ENCODE peak calls at places on chromosomes 7 and 10, in seven cellular contexts. Y is neuronal stem cell; F is aorta; P is body of pancreas; Q is kidney; N is CD4-positive, alpha-beta T cell; U is neural progenitor cell. C is an unnamed sample.
A peak's percentile ranks its signal among the peaks of the same experiment; 100 is the strongest.

GRCh38 chr7:111587715-111588433 is 25.6 kb upstream of the IMMP2L start:
- DNase-seq in Y (no peak), F (no peak), P (no peak), Q (no peak), N (no peak), U (no peak), C (no peak)

GRCh38 chr7:45173596-45174327 is 16.2 kb downstream of the RAMP3 start:
- DNase-seq in Y (no peak), F (peak; percentile 26), P (no peak), Q (peak; percentile 37), N (no peak), U (no peak), C (no peak)

GRCh38 chr7:141335164-141335563 is 216.0 kb upstream of the AGK start:
- DNase-seq in Y (no peak), F (no peak), P (no peak), Q (no peak), N (no peak), U (no peak), C (no peak)

GRCh38 chr7:107972986-107973385 is 30.0 kb downstream of the LAMB1 start:
- DNase-seq in Y (no peak), F (no peak), P (no peak), Q (no peak), N (no peak), U (no peak), C (no peak)

GRCh38 chr7:93156884-93157283 is 8.7 kb upstream of the SAMD9L start:
- DNase-seq in Y (no peak), F (no peak), P (no peak), Q (no peak), N (no peak), U (no peak), C (no peak)

GRCh38 chr10:78741541-78741940 is 327.2 kb upstream of the ZMIZ1 start:
- DNase-seq in Y (no peak), F (no peak), P (peak; percentile 72), Q (no peak), N (no peak), U (no peak), C (no peak)

GRCh38 chr7:91249506-91250233 is 14.6 kb upstream of the FZD1 start:
- DNase-seq in Y (no peak), F (no peak), P (no peak), Q (no peak), N (no peak), U (no peak), C (no peak)

GRCh38 chr10:125510998-125511397 is 172.0 kb downstream of the TEX36 start:
- DNase-seq in Y (no peak), F (no peak), P (no peak), Q (no peak), N (no peak), U (no peak), C (no peak)

GRCh38 chr10:53675201-53675600 is 902.6 kb upstream of the MBL2 start:
- DNase-seq in Y (no peak), F (no peak), P (no peak), Q (no peak), N (no peak), U (no peak), C (no peak)

GRCh38 chr10:112821042-112821441 is 129.0 kb upstream of the TCF7L2 start:
- DNase-seq in Y (no peak), F (no peak), P (peak; percentile 45), Q (peak; percentile 61), N (no peak), U (no peak), C (no peak)

GRCh38 chr10:63421591-63421990 is 44.2 kb downstream of the JMJD1C start:
- DNase-seq in Y (no peak), F (no peak), P (no peak), Q (no peak), N (no peak), U (no peak), C (no peak)

GRCh38 chr10:59284111-59284975 is 78.0 kb downstream of the FAM13C start:
- DNase-seq in Y (no peak), F (no peak), P (no peak), Q (no peak), N (no peak), U (no peak), C (no peak)

GRCh38 chr10:103968441-103969391 is 1.8 kb downstream of the SLK start:
- DNase-seq in Y (no peak), F (no peak), P (no peak), Q (no peak), N (no peak), U (no peak), C (no peak)

GRCh38 chr7:96995406-96996110 is 9.8 kb upstream of the DLX6 start:
- DNase-seq in Y (peak; percentile 3), F (no peak), P (no peak), Q (no peak), N (no peak), U (peak; percentile 11), C (no peak)

GRCh38 chr10:82660983-82661382 is 786.0 kb downstream of the NRG3 start:
- DNase-seq in Y (no peak), F (no peak), P (no peak), Q (no peak), N (no peak), U (no peak), C (no peak)

GRCh38 chr7:39510738-39511372 is 55.3 kb upstream of the YAE1 start:
- DNase-seq in Y (no peak), F (no peak), P (no peak), Q (no peak), N (no peak), U (no peak), C (no peak)

GRCh38 chr10:114418109-114418508 is 13.8 kb upstream of the AFAP1L2 start:
- DNase-seq in Y (no peak), F (no peak), P (no peak), Q (no peak), N (no peak), U (no peak), C (no peak)

GRCh38 chr10:114413398-114413797 is 9.1 kb upstream of the AFAP1L2 start:
- DNase-seq in Y (no peak), F (peak; percentile 80), P (peak; percentile 89), Q (peak; percentile 87), N (no peak), U (no peak), C (no peak)

GRCh38 chr10:114408968-114409444 is 4.7 kb upstream of the AFAP1L2 start:
- DNase-seq in Y (no peak), F (no peak), P (no peak), Q (no peak), N (no peak), U (no peak), C (no peak)

GRCh38 chr10:114408112-114408967 is 4.0 kb upstream of the AFAP1L2 start:
- DNase-seq in Y (no peak), F (no peak), P (no peak), Q (no peak), N (no peak), U (no peak), C (no peak)

GRCh38 chr10:114412907-114413386 is 8.6 kb upstream of the AFAP1L2 start:
- DNase-seq in Y (no peak), F (peak; percentile 59), P (no peak), Q (peak; percentile 81), N (no peak), U (no peak), C (no peak)
- H3K27ac ChIP-seq in Y (no peak overlapping the region), F (no peak overlapping the region), P (peak overlapping the region; percentile 86), Q (peak overlapping the region; percentile 40), N (no peak overlapping the region), U (no peak overlapping the region), C (no peak overlapping the region)

GRCh38 chr10:6140965-6141295 is 52.1 kb downstream of the RBM17 start:
- DNase-seq in Y (no peak), F (no peak), P (no peak), Q (peak; percentile 18), N (no peak), U (no peak), C (no peak)

GRCh38 chr10:6140141-6140841 is 51.5 kb downstream of the RBM17 start:
- DNase-seq in Y (no peak), F (no peak), P (no peak), Q (peak; percentile 78), N (peak; percentile 46), U (peak; percentile 63), C (no peak)

GRCh38 chr10:6143128-6143527 is 54.3 kb downstream of the RBM17 start:
- DNase-seq in Y (no peak), F (no peak), P (no peak), Q (peak; percentile 31), N (no peak), U (no peak), C (no peak)

GRCh38 chr10:6142644-6143043 is 53.8 kb downstream of the RBM17 start:
- DNase-seq in Y (no peak), F (no peak), P (no peak), Q (no peak), N (no peak), U (peak; percentile 79), C (no peak)

DNA sequence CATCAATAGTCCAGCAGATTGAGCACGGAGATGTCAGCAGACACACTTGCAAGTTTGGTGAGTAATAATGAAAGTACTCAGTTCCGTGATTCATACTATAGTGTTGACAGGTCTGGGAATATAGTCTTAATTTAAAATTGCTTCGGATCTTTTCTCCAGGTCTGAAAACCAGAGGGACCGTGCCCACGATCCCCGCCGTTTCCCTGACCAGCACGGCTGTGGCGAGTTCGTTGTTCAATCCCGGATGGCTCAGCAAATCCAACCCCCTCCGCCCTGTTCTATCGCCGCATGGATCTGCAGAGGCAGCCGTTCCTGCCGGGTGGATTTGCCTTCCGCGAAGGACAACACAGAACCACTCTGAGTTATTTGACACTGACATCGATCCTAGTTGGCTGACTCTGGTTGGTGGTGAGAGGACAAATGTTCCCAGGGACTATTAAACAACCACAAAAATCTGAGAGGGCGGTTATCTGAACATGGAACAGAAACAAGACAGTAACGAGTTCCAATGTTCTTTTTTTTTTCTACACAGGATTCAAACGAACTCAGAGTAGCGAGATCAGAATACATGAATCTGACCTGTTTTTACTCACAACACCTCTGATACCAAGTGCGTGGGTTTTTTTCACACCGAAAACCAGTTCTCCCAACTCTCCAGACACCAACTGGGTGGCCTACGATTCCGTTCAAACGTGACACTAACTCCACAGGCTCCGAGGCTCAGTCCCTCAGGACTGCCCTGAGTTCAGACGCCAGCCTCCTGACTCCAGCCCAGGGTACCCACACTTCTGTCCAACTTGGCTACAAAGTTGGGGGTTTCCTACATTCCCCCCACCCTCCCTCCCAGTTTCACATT is 52.7 kb downstream of the RBM17 start:
- DNase-seq in Y (no peak), F (peak; percentile 68), P (peak; percentile 44), Q (peak; percentile 76), N (no peak), U (no peak), C (no peak)
- H3K27ac ChIP-seq in Y (peak overlapping the region; percentile 17), F (no peak overlapping the region), P (peak overlapping the region; percentile 43), Q (no peak overlapping the region), N (no peak overlapping the region), U (no peak overlapping the region), C (no peak overlapping the region)

DNA sequence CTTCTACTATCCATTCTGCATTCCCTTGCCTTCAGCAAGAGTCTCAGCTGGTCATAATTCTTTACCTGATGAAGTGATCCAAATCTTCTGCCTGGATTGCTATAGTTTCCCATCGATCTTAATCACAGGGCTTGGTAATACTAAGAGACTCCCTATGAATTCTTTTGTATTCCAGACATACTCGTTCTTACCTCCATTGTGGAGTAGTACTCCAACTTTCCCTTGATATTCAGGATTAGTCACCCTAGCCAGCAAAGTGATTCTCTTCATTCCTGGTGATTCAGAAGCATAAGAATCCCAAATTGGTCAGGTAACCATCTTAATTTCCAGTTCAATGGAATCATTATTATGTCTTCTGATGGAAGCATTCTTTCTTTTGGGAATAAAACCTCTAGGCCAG is 96.7 kb downstream of the TWIST1 start:
- DNase-seq in Y (no peak), F (no peak), P (no peak), Q (no peak), N (no peak), U (no peak), C (no peak)
- H3K27ac ChIP-seq in Y (no peak overlapping the region), F (no peak overlapping the region), P (no peak overlapping the region), Q (no peak overlapping the region), N (no peak overlapping the region), U (no peak overlapping the region), C (no peak overlapping the region)

GRCh38 chr7:94650137-94650536 is 5.8 kb downstream of the SGCE start:
- DNase-seq in Y (no peak), F (no peak), P (no peak), Q (no peak), N (no peak), U (peak; percentile 38), C (no peak)
- H3K27ac ChIP-seq in Y (no peak overlapping the region), F (no peak overlapping the region), P (no peak overlapping the region), Q (no peak overlapping the region), N (no peak overlapping the region), U (no peak overlapping the region), C (no peak overlapping the region)